ENCODE peak calls at places on chromosome 5, in eight cellular contexts. One of them, this sample, is unnamed.

GRCh38 chr5:30626557-30626956 is 566.9 kb upstream of the CDH6 start:
- DNase-seq in stomach: no peak
- DNase-seq in CD8-positive, alpha-beta T cell: no peak
- DNase-seq in CD4-positive, alpha-beta memory T cell: no peak
- DNase-seq in PC-3: no peak
- DNase-seq in CD8-positive, alpha-beta memory T cell: no peak
- DNase-seq in tibial nerve: no peak
- DNase-seq in psoas muscle: no peak
- DNase-seq in this sample: no peak

GRCh38 chr5:16574789-16575785 is 41.7 kb downstream of the RETREG1 start:
- DNase-seq in stomach: no peak
- DNase-seq in CD8-positive, alpha-beta T cell: no peak
- DNase-seq in CD4-positive, alpha-beta memory T cell: no peak
- DNase-seq in PC-3: peak
- DNase-seq in CD8-positive, alpha-beta memory T cell: no peak
- DNase-seq in tibial nerve: no peak
- DNase-seq in psoas muscle: peak
- DNase-seq in this sample: peak

GRCh38 chr5:150022163-150022540 is 21.6 kb downstream of the HMGXB3 start:
- DNase-seq in stomach: no peak
- DNase-seq in CD8-positive, alpha-beta T cell: no peak
- DNase-seq in CD4-positive, alpha-beta memory T cell: no peak
- DNase-seq in PC-3: peak
- DNase-seq in CD8-positive, alpha-beta memory T cell: no peak
- DNase-seq in tibial nerve: no peak
- DNase-seq in psoas muscle: no peak
- DNase-seq in this sample: no peak

GRCh38 chr5:68545636-68546325 is 330.2 kb downstream of the PIK3R1 start:
- DNase-seq in stomach: no peak
- DNase-seq in CD8-positive, alpha-beta T cell: no peak
- DNase-seq in CD4-positive, alpha-beta memory T cell: no peak
- DNase-seq in PC-3: no peak
- DNase-seq in CD8-positive, alpha-beta memory T cell: no peak
- DNase-seq in tibial nerve: no peak
- DNase-seq in psoas muscle: no peak
- DNase-seq in this sample: no peak

GRCh38 chr5:77438057-77438456 is 54.1 kb downstream of the WDR41 start:
- DNase-seq in stomach: no peak
- DNase-seq in CD8-positive, alpha-beta T cell: no peak
- DNase-seq in CD4-positive, alpha-beta memory T cell: no peak
- DNase-seq in PC-3: no peak
- DNase-seq in CD8-positive, alpha-beta memory T cell: no peak
- DNase-seq in tibial nerve: no peak
- DNase-seq in psoas muscle: no peak
- DNase-seq in this sample: no peak

GRCh38 chr5:168047669-168048111 is 243.8 kb upstream of the WWC1 start:
- DNase-seq in stomach: peak
- DNase-seq in CD8-positive, alpha-beta T cell: no peak
- DNase-seq in CD4-positive, alpha-beta memory T cell: no peak
- DNase-seq in PC-3: no peak
- DNase-seq in CD8-positive, alpha-beta memory T cell: no peak
- DNase-seq in tibial nerve: no peak
- DNase-seq in psoas muscle: no peak
- DNase-seq in this sample: no peak

GRCh38 chr5:10400411-10400810 is 41.3 kb upstream of the ROPN1L start:
- DNase-seq in stomach: no peak
- DNase-seq in CD8-positive, alpha-beta T cell: no peak
- DNase-seq in CD4-positive, alpha-beta memory T cell: no peak
- DNase-seq in PC-3: no peak
- DNase-seq in CD8-positive, alpha-beta memory T cell: no peak
- DNase-seq in tibial nerve: no peak
- DNase-seq in psoas muscle: no peak
- DNase-seq in this sample: no peak

GRCh38 chr5:32190094-32190493 is 16.0 kb upstream of the GOLPH3 start:
- DNase-seq in stomach: no peak
- DNase-seq in CD8-positive, alpha-beta T cell: no peak
- DNase-seq in CD4-positive, alpha-beta memory T cell: no peak
- DNase-seq in PC-3: no peak
- DNase-seq in CD8-positive, alpha-beta memory T cell: no peak
- DNase-seq in tibial nerve: no peak
- DNase-seq in psoas muscle: no peak
- DNase-seq in this sample: no peak

GRCh38 chr5:154440540-154440939 is 5.3 kb upstream of the SAP30L start:
- DNase-seq in stomach: no peak
- DNase-seq in CD8-positive, alpha-beta T cell: no peak
- DNase-seq in CD4-positive, alpha-beta memory T cell: no peak
- DNase-seq in PC-3: no peak
- DNase-seq in CD8-positive, alpha-beta memory T cell: no peak
- DNase-seq in tibial nerve: no peak
- DNase-seq in psoas muscle: no peak
- DNase-seq in this sample: no peak

GRCh38 chr5:5795074-5795779 is 372.8 kb downstream of the ICE1 start:
- DNase-seq in stomach: no peak
- DNase-seq in CD8-positive, alpha-beta T cell: no peak
- DNase-seq in CD4-positive, alpha-beta memory T cell: no peak
- DNase-seq in PC-3: no peak
- DNase-seq in CD8-positive, alpha-beta memory T cell: no peak
- DNase-seq in tibial nerve: no peak
- DNase-seq in psoas muscle: peak
- DNase-seq in this sample: no peak

GRCh38 chr5:160155017-160155725 is 35.9 kb upstream of the PWWP2A start:
- DNase-seq in stomach: no peak
- DNase-seq in CD8-positive, alpha-beta T cell: no peak
- DNase-seq in CD4-positive, alpha-beta memory T cell: no peak
- DNase-seq in PC-3: peak
- DNase-seq in CD8-positive, alpha-beta memory T cell: no peak
- DNase-seq in tibial nerve: no peak
- DNase-seq in psoas muscle: no peak
- DNase-seq in this sample: no peak

GRCh38 chr5:104569621-104570020 is 1007.0 kb upstream of the NUDT12 start:
- DNase-seq in stomach: no peak
- DNase-seq in CD8-positive, alpha-beta T cell: no peak
- DNase-seq in CD4-positive, alpha-beta memory T cell: no peak
- DNase-seq in PC-3: peak
- DNase-seq in CD8-positive, alpha-beta memory T cell: no peak
- DNase-seq in tibial nerve: no peak
- DNase-seq in psoas muscle: no peak
- DNase-seq in this sample: no peak

GRCh38 chr5:54492196-54492595 is 25.4 kb upstream of the SNX18 start:
- DNase-seq in stomach: no peak
- DNase-seq in CD8-positive, alpha-beta T cell: no peak
- DNase-seq in CD4-positive, alpha-beta memory T cell: no peak
- DNase-seq in PC-3: no peak
- DNase-seq in CD8-positive, alpha-beta memory T cell: no peak
- DNase-seq in tibial nerve: no peak
- DNase-seq in psoas muscle: no peak
- DNase-seq in this sample: no peak

GRCh38 chr5:174173766-174174165 is 128.3 kb downstream of the NSG2 start:
- DNase-seq in stomach: no peak
- DNase-seq in CD8-positive, alpha-beta T cell: no peak
- DNase-seq in CD4-positive, alpha-beta memory T cell: no peak
- DNase-seq in PC-3: no peak
- DNase-seq in CD8-positive, alpha-beta memory T cell: no peak
- DNase-seq in tibial nerve: no peak
- DNase-seq in psoas muscle: no peak
- DNase-seq in this sample: no peak
- H3K27ac ChIP-seq in stomach: no peak
- H3K27ac ChIP-seq in CD8-positive, alpha-beta T cell: no peak
- H3K27ac ChIP-seq in CD4-positive, alpha-beta memory T cell: no peak
- H3K27ac ChIP-seq in PC-3: no peak
- H3K27ac ChIP-seq in CD8-positive, alpha-beta memory T cell: no peak
- H3K27ac ChIP-seq in tibial nerve: no peak
- H3K27ac ChIP-seq in psoas muscle: no peak
- H3K27ac ChIP-seq in this sample: no peak

GRCh38 chr5:157519579-157520253 is 55.9 kb downstream of the ADAM19 start:
- DNase-seq in stomach: no peak
- DNase-seq in CD8-positive, alpha-beta T cell: no peak
- DNase-seq in CD4-positive, alpha-beta memory T cell: peak
- DNase-seq in PC-3: no peak
- DNase-seq in CD8-positive, alpha-beta memory T cell: no peak
- DNase-seq in tibial nerve: no peak
- DNase-seq in psoas muscle: no peak
- DNase-seq in this sample: no peak

GRCh38 chr5:157514974-157515373 is 55.0 kb downstream of the NIPAL4 start:
- DNase-seq in stomach: no peak
- DNase-seq in CD8-positive, alpha-beta T cell: no peak
- DNase-seq in CD4-positive, alpha-beta memory T cell: no peak
- DNase-seq in PC-3: no peak
- DNase-seq in CD8-positive, alpha-beta memory T cell: no peak
- DNase-seq in tibial nerve: no peak
- DNase-seq in psoas muscle: no peak
- DNase-seq in this sample: no peak

GRCh38 chr5:157516016-157516415 is 56.0 kb downstream of the NIPAL4 start:
- DNase-seq in stomach: no peak
- DNase-seq in CD8-positive, alpha-beta T cell: no peak
- DNase-seq in CD4-positive, alpha-beta memory T cell: no peak
- DNase-seq in PC-3: peak
- DNase-seq in CD8-positive, alpha-beta memory T cell: no peak
- DNase-seq in tibial nerve: no peak
- DNase-seq in psoas muscle: no peak
- DNase-seq in this sample: no peak

GRCh38 chr5:157518963-157519362 is 56.6 kb downstream of the ADAM19 start:
- DNase-seq in stomach: no peak
- DNase-seq in CD8-positive, alpha-beta T cell: no peak
- DNase-seq in CD4-positive, alpha-beta memory T cell: no peak
- DNase-seq in PC-3: no peak
- DNase-seq in CD8-positive, alpha-beta memory T cell: no peak
- DNase-seq in tibial nerve: no peak
- DNase-seq in psoas muscle: no peak
- DNase-seq in this sample: no peak

DNA sequence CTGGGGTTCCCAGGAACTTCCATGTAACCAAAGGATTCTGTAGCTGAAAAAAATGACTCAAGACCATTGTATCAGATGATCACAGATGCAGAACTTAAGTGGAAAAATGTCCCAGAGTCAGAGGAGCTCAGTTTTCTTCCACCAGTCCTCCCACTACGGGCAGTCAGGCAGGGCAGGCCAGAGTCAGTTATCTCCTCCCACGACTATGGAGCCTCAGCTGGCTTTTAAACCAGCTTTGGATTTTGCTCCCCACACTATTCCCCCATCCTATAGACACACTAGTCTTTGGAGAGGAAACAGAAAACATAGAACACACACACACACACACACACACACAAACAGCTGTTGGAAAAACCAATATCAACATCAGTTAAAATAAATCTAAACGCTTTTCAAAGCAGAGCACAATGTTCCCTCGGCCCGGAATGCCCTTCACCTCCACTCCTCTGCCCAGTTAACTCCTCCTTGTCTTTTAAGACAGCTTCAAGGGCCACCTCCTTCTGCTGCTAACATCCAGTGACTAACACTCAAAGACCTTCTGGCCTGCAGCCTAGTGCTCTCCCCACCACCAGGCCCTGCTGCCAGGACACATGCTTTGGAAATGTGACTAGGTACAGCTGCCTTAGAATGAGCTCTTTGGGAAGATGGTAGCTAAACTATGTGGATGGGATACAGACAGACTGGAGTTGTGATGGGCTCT is 56.8 kb downstream of the NIPAL4 start:
- DNase-seq in stomach: no peak
- DNase-seq in CD8-positive, alpha-beta T cell: no peak
- DNase-seq in CD4-positive, alpha-beta memory T cell: no peak
- DNase-seq in PC-3: peak
- DNase-seq in CD8-positive, alpha-beta memory T cell: no peak
- DNase-seq in tibial nerve: no peak
- DNase-seq in psoas muscle: peak
- DNase-seq in this sample: no peak
- H3K27ac ChIP-seq in stomach: peak
- H3K27ac ChIP-seq in CD8-positive, alpha-beta T cell: no peak
- H3K27ac ChIP-seq in CD4-positive, alpha-beta memory T cell: no peak
- H3K27ac ChIP-seq in PC-3: peak
- H3K27ac ChIP-seq in CD8-positive, alpha-beta memory T cell: no peak
- H3K27ac ChIP-seq in tibial nerve: no peak
- H3K27ac ChIP-seq in psoas muscle: peak
- H3K27ac ChIP-seq in this sample: no peak

DNA sequence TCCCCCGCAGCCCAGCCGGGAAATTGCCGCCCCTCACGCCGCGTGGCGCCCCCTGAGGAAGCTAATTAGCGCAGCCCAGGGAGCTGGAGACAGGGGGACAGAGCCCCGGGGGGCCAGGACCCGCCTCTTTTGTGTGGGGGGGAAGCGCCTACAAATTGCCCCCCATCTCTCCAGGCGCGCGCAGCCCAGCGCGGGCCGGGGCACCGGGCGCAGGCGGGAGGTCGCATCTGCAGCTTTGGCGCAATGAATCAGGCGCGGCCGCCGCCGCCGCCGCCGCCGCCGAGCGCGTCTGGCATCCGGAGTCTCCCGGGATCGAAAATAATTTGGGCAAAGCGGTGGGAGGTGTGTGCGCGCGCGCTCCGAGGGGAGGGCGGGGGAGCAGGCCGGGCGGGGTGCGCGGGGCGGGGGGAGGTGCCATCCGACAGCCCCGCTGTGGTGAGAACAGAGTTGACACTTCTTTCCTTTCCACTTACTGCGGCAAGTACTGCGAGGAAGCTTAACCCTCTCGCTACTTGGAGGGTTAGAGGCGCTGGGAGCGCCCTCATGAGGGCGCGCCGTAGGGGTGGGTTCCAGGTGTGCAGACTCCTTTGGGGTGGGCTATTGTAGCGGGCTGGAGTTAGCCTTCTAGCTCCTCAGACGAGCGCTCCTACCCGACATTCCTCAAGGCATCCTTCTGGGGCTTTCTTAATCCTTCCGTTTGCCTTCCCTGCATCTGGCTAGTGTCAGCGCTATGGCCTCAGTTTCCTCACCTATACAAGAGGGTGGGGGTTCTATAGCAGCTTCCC is 63.1 kb downstream of the CXXC5 start:
- DNase-seq in stomach: no peak
- DNase-seq in CD8-positive, alpha-beta T cell: peak
- DNase-seq in CD4-positive, alpha-beta memory T cell: peak
- DNase-seq in PC-3: peak
- DNase-seq in CD8-positive, alpha-beta memory T cell: peak
- DNase-seq in tibial nerve: no peak
- DNase-seq in psoas muscle: peak
- DNase-seq in this sample: no peak
- H3K27ac ChIP-seq in stomach: peak
- H3K27ac ChIP-seq in CD8-positive, alpha-beta T cell: peak
- H3K27ac ChIP-seq in CD4-positive, alpha-beta memory T cell: peak
- H3K27ac ChIP-seq in PC-3: no peak
- H3K27ac ChIP-seq in CD8-positive, alpha-beta memory T cell: peak
- H3K27ac ChIP-seq in tibial nerve: peak
- H3K27ac ChIP-seq in psoas muscle: no peak
- H3K27ac ChIP-seq in this sample: peak

GRCh38 chr5:141326088-141326854 is 4.0 kb upstream of the PCDHGA1 start:
- DNase-seq in stomach: peak
- DNase-seq in CD8-positive, alpha-beta T cell: peak
- DNase-seq in CD4-positive, alpha-beta memory T cell: peak
- DNase-seq in PC-3: peak
- DNase-seq in CD8-positive, alpha-beta memory T cell: peak
- DNase-seq in tibial nerve: no peak
- DNase-seq in psoas muscle: peak
- DNase-seq in this sample: peak
- H3K27ac ChIP-seq in stomach: no peak
- H3K27ac ChIP-seq in CD8-positive, alpha-beta T cell: peak
- H3K27ac ChIP-seq in CD4-positive, alpha-beta memory T cell: peak
- H3K27ac ChIP-seq in PC-3: no peak
- H3K27ac ChIP-seq in CD8-positive, alpha-beta memory T cell: no peak
- H3K27ac ChIP-seq in tibial nerve: peak
- H3K27ac ChIP-seq in psoas muscle: peak
- H3K27ac ChIP-seq in this sample: peak